ENCODE peak calls at places on chromosome 4, in six cellular contexts. H, B, J, U, P and V are unnamed samples.

GRCh38 chr4:41748074-41748787 is at the start of gene PHOX2B:
- DNase-seq in U (peak; percentile 33), J (no peak), P (no peak), H (no peak), B (no peak), V (no peak)

GRCh38 chr4:19486400-19486799 is 765.3 kb upstream of the SLIT2 start:
- DNase-seq in J (no peak), U (no peak), H (no peak), B (no peak), P (no peak), V (no peak)

GRCh38 chr4:186216465-186217024 is 10.8 kb upstream of the KLKB1 start:
- DNase-seq in U (no peak), J (no peak), B (no peak), H (no peak), P (no peak), V (no peak)

GRCh38 chr4:48190839-48191238 is 56.8 kb upstream of the TXK start:
- DNase-seq in B (no peak), P (no peak), J (no peak), U (no peak), H (no peak), V (no peak)

GRCh38 chr4:146381263-146381872 is 140.4 kb downstream of the SLC10A7 start:
- DNase-seq in U (no peak), J (no peak), B (no peak), P (no peak), H (no peak), V (no peak)

GRCh38 chr4:126071346-126072333 is 756.9 kb downstream of the FAT4 start:
- DNase-seq in H (no peak), J (no peak), B (peak; percentile 27), P (no peak), U (no peak), V (no peak)

GRCh38 chr4:151940290-151940689 is 179.5 kb upstream of the GATB start:
- DNase-seq in J (no peak), U (no peak), H (no peak), B (no peak), P (no peak), V (no peak)

GRCh38 chr4:99052902-99053301 is 35.7 kb downstream of the ADH5 start:
- DNase-seq in P (no peak), J (no peak), U (no peak), B (no peak), H (no peak), V (no peak)